ENCODE peak calls at places on chromosomes 13 and 19, in seven cellular contexts. One of them, this sample, is unnamed.
A peak's percentile ranks its signal among the peaks of the same experiment; 100 is the strongest.

GRCh38 chr19:54040003-54040402 is 23.7 kb downstream of the VSTM1 start:
- DNase-seq in iris pigment epithelial cell: no peak
- DNase-seq in globus pallidus: no peak
- DNase-seq in MV-4-11: no peak
- DNase-seq in mesenchymal stem cell: no peak
- DNase-seq in stimulated activated CD8-positive, alpha-beta memory T cell treated with anti-CD3 and anti-CD28 coated beads, Interleukin-7, amount 100 ng/mL, for 1 hour: no peak
- DNase-seq in endothelial cell: no peak
- DNase-seq in this sample: no peak

GRCh38 chr19:46722421-46723022 is 5.6 kb upstream of the PRKD2 start:
- DNase-seq in iris pigment epithelial cell: no peak
- DNase-seq in globus pallidus: no peak
- DNase-seq in MV-4-11: no peak
- DNase-seq in mesenchymal stem cell: no peak
- DNase-seq in stimulated activated CD8-positive, alpha-beta memory T cell treated with anti-CD3 and anti-CD28 coated beads, Interleukin-7, amount 100 ng/mL, for 1 hour: no peak
- DNase-seq in endothelial cell: no peak
- DNase-seq in this sample: no peak

GRCh38 chr13:23990443-23990842 is 93.1 kb upstream of the C1QTNF9B start:
- DNase-seq in iris pigment epithelial cell: no peak
- DNase-seq in globus pallidus: peak; percentile 7
- DNase-seq in MV-4-11: no peak
- DNase-seq in mesenchymal stem cell: no peak
- DNase-seq in stimulated activated CD8-positive, alpha-beta memory T cell treated with anti-CD3 and anti-CD28 coated beads, Interleukin-7, amount 100 ng/mL, for 1 hour: no peak
- DNase-seq in endothelial cell: no peak
- DNase-seq in this sample: no peak

GRCh38 chr19:14214580-14214979 is 8.6 kb upstream of the ADGRL1 start:
- DNase-seq in iris pigment epithelial cell: no peak
- DNase-seq in globus pallidus: no peak
- DNase-seq in MV-4-11: no peak
- DNase-seq in mesenchymal stem cell: no peak
- DNase-seq in stimulated activated CD8-positive, alpha-beta memory T cell treated with anti-CD3 and anti-CD28 coated beads, Interleukin-7, amount 100 ng/mL, for 1 hour: no peak
- DNase-seq in endothelial cell: no peak
- DNase-seq in this sample: no peak

GRCh38 chr13:96551540-96551939 is 442.7 kb downstream of the OXGR1 start:
- DNase-seq in iris pigment epithelial cell: peak; percentile 9
- DNase-seq in globus pallidus: no peak
- DNase-seq in MV-4-11: no peak
- DNase-seq in mesenchymal stem cell: peak; percentile 42
- DNase-seq in stimulated activated CD8-positive, alpha-beta memory T cell treated with anti-CD3 and anti-CD28 coated beads, Interleukin-7, amount 100 ng/mL, for 1 hour: no peak
- DNase-seq in endothelial cell: no peak
- DNase-seq in this sample: no peak

GRCh38 chr19:40642757-40643325 is 41.7 kb downstream of the LTBP4 start:
- DNase-seq in iris pigment epithelial cell: no peak
- DNase-seq in globus pallidus: no peak
- DNase-seq in MV-4-11: no peak
- DNase-seq in mesenchymal stem cell: no peak
- DNase-seq in stimulated activated CD8-positive, alpha-beta memory T cell treated with anti-CD3 and anti-CD28 coated beads, Interleukin-7, amount 100 ng/mL, for 1 hour: no peak
- DNase-seq in endothelial cell: no peak
- DNase-seq in this sample: no peak

GRCh38 chr19:9362905-9363304 is at the start of gene ZNF177:
- DNase-seq in iris pigment epithelial cell: peak; percentile 28
- DNase-seq in globus pallidus: no peak
- DNase-seq in MV-4-11: no peak
- DNase-seq in mesenchymal stem cell: no peak
- DNase-seq in stimulated activated CD8-positive, alpha-beta memory T cell treated with anti-CD3 and anti-CD28 coated beads, Interleukin-7, amount 100 ng/mL, for 1 hour: no peak
- DNase-seq in endothelial cell: no peak
- DNase-seq in this sample: no peak

GRCh38 chr19:41540041-41540695 is 35.8 kb upstream of the CEACAM21 start:
- DNase-seq in iris pigment epithelial cell: no peak
- DNase-seq in globus pallidus: no peak
- DNase-seq in MV-4-11: no peak
- DNase-seq in mesenchymal stem cell: peak; percentile 49
- DNase-seq in stimulated activated CD8-positive, alpha-beta memory T cell treated with anti-CD3 and anti-CD28 coated beads, Interleukin-7, amount 100 ng/mL, for 1 hour: no peak
- DNase-seq in endothelial cell: no peak
- DNase-seq in this sample: no peak

GRCh38 chr13:47426126-47426849 is 529.4 kb upstream of the HTR2A start:
- DNase-seq in iris pigment epithelial cell: peak; percentile 38
- DNase-seq in globus pallidus: no peak
- DNase-seq in MV-4-11: peak; percentile 44
- DNase-seq in mesenchymal stem cell: peak; percentile 67
- DNase-seq in stimulated activated CD8-positive, alpha-beta memory T cell treated with anti-CD3 and anti-CD28 coated beads, Interleukin-7, amount 100 ng/mL, for 1 hour: no peak
- DNase-seq in endothelial cell: no peak
- DNase-seq in this sample: no peak

GRCh38 chr13:100089633-100090032 is 740 bp downstream of the PCCA start:
- DNase-seq in iris pigment epithelial cell: peak; percentile 43
- DNase-seq in globus pallidus: no peak
- DNase-seq in MV-4-11: no peak
- DNase-seq in mesenchymal stem cell: peak; percentile 35
- DNase-seq in stimulated activated CD8-positive, alpha-beta memory T cell treated with anti-CD3 and anti-CD28 coated beads, Interleukin-7, amount 100 ng/mL, for 1 hour: no peak
- DNase-seq in endothelial cell: no peak
- DNase-seq in this sample: peak; percentile 39

GRCh38 chr19:54206831-54207177 is 6.1 kb downstream of the RPS9 start:
- DNase-seq in iris pigment epithelial cell: no peak
- DNase-seq in globus pallidus: no peak
- DNase-seq in MV-4-11: no peak
- DNase-seq in mesenchymal stem cell: no peak
- DNase-seq in stimulated activated CD8-positive, alpha-beta memory T cell treated with anti-CD3 and anti-CD28 coated beads, Interleukin-7, amount 100 ng/mL, for 1 hour: no peak
- DNase-seq in endothelial cell: no peak
- DNase-seq in this sample: no peak

GRCh38 chr19:18785179-18786124 is 5.7 kb downstream of the COMP start:
- DNase-seq in iris pigment epithelial cell: peak; percentile 52
- DNase-seq in globus pallidus: no peak
- DNase-seq in MV-4-11: peak; percentile 40
- DNase-seq in mesenchymal stem cell: peak; percentile 59
- DNase-seq in stimulated activated CD8-positive, alpha-beta memory T cell treated with anti-CD3 and anti-CD28 coated beads, Interleukin-7, amount 100 ng/mL, for 1 hour: peak; percentile 25
- DNase-seq in endothelial cell: peak; percentile 73
- DNase-seq in this sample: peak; percentile 37

GRCh38 chr19:41951686-41952172 is 7.4 kb downstream of the RABAC1 start:
- DNase-seq in iris pigment epithelial cell: peak; percentile 59
- DNase-seq in globus pallidus: peak; percentile 60
- DNase-seq in MV-4-11: peak; percentile 61
- DNase-seq in mesenchymal stem cell: peak; percentile 76
- DNase-seq in stimulated activated CD8-positive, alpha-beta memory T cell treated with anti-CD3 and anti-CD28 coated beads, Interleukin-7, amount 100 ng/mL, for 1 hour: peak; percentile 73
- DNase-seq in endothelial cell: peak; percentile 90
- DNase-seq in this sample: peak; percentile 78

GRCh38 chr13:110258876-110259631 is 47.9 kb downstream of the COL4A1 start:
- DNase-seq in iris pigment epithelial cell: no peak
- DNase-seq in globus pallidus: no peak
- DNase-seq in MV-4-11: no peak
- DNase-seq in mesenchymal stem cell: no peak
- DNase-seq in stimulated activated CD8-positive, alpha-beta memory T cell treated with anti-CD3 and anti-CD28 coated beads, Interleukin-7, amount 100 ng/mL, for 1 hour: no peak
- DNase-seq in endothelial cell: no peak
- DNase-seq in this sample: no peak

GRCh38 chr19:8310342-8311055 is 2.3 kb upstream of the CD320 start:
- DNase-seq in iris pigment epithelial cell: no peak
- DNase-seq in globus pallidus: no peak
- DNase-seq in MV-4-11: peak; percentile 62
- DNase-seq in mesenchymal stem cell: no peak
- DNase-seq in stimulated activated CD8-positive, alpha-beta memory T cell treated with anti-CD3 and anti-CD28 coated beads, Interleukin-7, amount 100 ng/mL, for 1 hour: no peak
- DNase-seq in endothelial cell: peak; percentile 1
- DNase-seq in this sample: no peak

GRCh38 chr19:4814625-4815425 is 16.7 kb downstream of the TICAM1 start:
- DNase-seq in iris pigment epithelial cell: no peak
- DNase-seq in globus pallidus: no peak
- DNase-seq in MV-4-11: no peak
- DNase-seq in mesenchymal stem cell: peak; percentile 52
- DNase-seq in stimulated activated CD8-positive, alpha-beta memory T cell treated with anti-CD3 and anti-CD28 coated beads, Interleukin-7, amount 100 ng/mL, for 1 hour: no peak
- DNase-seq in endothelial cell: no peak
- DNase-seq in this sample: no peak

GRCh38 chr13:105874808-105875207 is 660.7 kb downstream of the EFNB2 start:
- DNase-seq in iris pigment epithelial cell: no peak
- DNase-seq in globus pallidus: no peak
- DNase-seq in MV-4-11: no peak
- DNase-seq in mesenchymal stem cell: no peak
- DNase-seq in stimulated activated CD8-positive, alpha-beta memory T cell treated with anti-CD3 and anti-CD28 coated beads, Interleukin-7, amount 100 ng/mL, for 1 hour: no peak
- DNase-seq in endothelial cell: no peak
- DNase-seq in this sample: no peak

GRCh38 chr13:36681894-36682624 is 8.2 kb downstream of the SERTM1 start:
- DNase-seq in iris pigment epithelial cell: no peak
- DNase-seq in globus pallidus: no peak
- DNase-seq in MV-4-11: no peak
- DNase-seq in mesenchymal stem cell: no peak
- DNase-seq in stimulated activated CD8-positive, alpha-beta memory T cell treated with anti-CD3 and anti-CD28 coated beads, Interleukin-7, amount 100 ng/mL, for 1 hour: no peak
- DNase-seq in endothelial cell: no peak
- DNase-seq in this sample: no peak

GRCh38 chr19:17244618-17245534 is 843 bp downstream of the NR2F6 start:
- DNase-seq in iris pigment epithelial cell: no peak
- DNase-seq in globus pallidus: no peak
- DNase-seq in MV-4-11: no peak
- DNase-seq in mesenchymal stem cell: no peak
- DNase-seq in stimulated activated CD8-positive, alpha-beta memory T cell treated with anti-CD3 and anti-CD28 coated beads, Interleukin-7, amount 100 ng/mL, for 1 hour: no peak
- DNase-seq in endothelial cell: no peak
- DNase-seq in this sample: no peak

GRCh38 chr13:47288546-47288945 is 391.7 kb upstream of the HTR2A start:
- DNase-seq in iris pigment epithelial cell: no peak
- DNase-seq in globus pallidus: no peak
- DNase-seq in MV-4-11: no peak
- DNase-seq in mesenchymal stem cell: no peak
- DNase-seq in stimulated activated CD8-positive, alpha-beta memory T cell treated with anti-CD3 and anti-CD28 coated beads, Interleukin-7, amount 100 ng/mL, for 1 hour: no peak
- DNase-seq in endothelial cell: no peak
- DNase-seq in this sample: no peak

GRCh38 chr19:1985588-1986356 is 29.7 kb downstream of the BTBD2 start:
- DNase-seq in iris pigment epithelial cell: no peak
- DNase-seq in globus pallidus: no peak
- DNase-seq in MV-4-11: no peak
- DNase-seq in mesenchymal stem cell: no peak
- DNase-seq in stimulated activated CD8-positive, alpha-beta memory T cell treated with anti-CD3 and anti-CD28 coated beads, Interleukin-7, amount 100 ng/mL, for 1 hour: no peak
- DNase-seq in endothelial cell: no peak
- DNase-seq in this sample: no peak

GRCh38 chr19:35901854-35902661 is at the start of gene HCST:
- DNase-seq in iris pigment epithelial cell: no peak
- DNase-seq in globus pallidus: no peak
- DNase-seq in MV-4-11: peak; percentile 87
- DNase-seq in mesenchymal stem cell: no peak
- DNase-seq in stimulated activated CD8-positive, alpha-beta memory T cell treated with anti-CD3 and anti-CD28 coated beads, Interleukin-7, amount 100 ng/mL, for 1 hour: no peak
- DNase-seq in endothelial cell: no peak
- DNase-seq in this sample: peak; percentile 60

GRCh38 chr19:42284066-42284501 is 15.0 kb downstream of the CIC start:
- DNase-seq in iris pigment epithelial cell: peak; percentile 77
- DNase-seq in globus pallidus: peak; percentile 82
- DNase-seq in MV-4-11: peak; percentile 70
- DNase-seq in mesenchymal stem cell: peak; percentile 76
- DNase-seq in stimulated activated CD8-positive, alpha-beta memory T cell treated with anti-CD3 and anti-CD28 coated beads, Interleukin-7, amount 100 ng/mL, for 1 hour: peak; percentile 43
- DNase-seq in endothelial cell: peak; percentile 54
- DNase-seq in this sample: peak; percentile 83

GRCh38 chr13:94967183-94968039 is 255.1 kb upstream of the SOX21 start:
- DNase-seq in iris pigment epithelial cell: peak; percentile 10
- DNase-seq in globus pallidus: no peak
- DNase-seq in MV-4-11: no peak
- DNase-seq in mesenchymal stem cell: peak; percentile 11
- DNase-seq in stimulated activated CD8-positive, alpha-beta memory T cell treated with anti-CD3 and anti-CD28 coated beads, Interleukin-7, amount 100 ng/mL, for 1 hour: no peak
- DNase-seq in endothelial cell: peak; percentile 52
- DNase-seq in this sample: peak; percentile 2

GRCh38 chr19:3494559-3494958 is 5.9 kb downstream of the DOHH start:
- DNase-seq in iris pigment epithelial cell: no peak
- DNase-seq in globus pallidus: no peak
- DNase-seq in MV-4-11: no peak
- DNase-seq in mesenchymal stem cell: no peak
- DNase-seq in stimulated activated CD8-positive, alpha-beta memory T cell treated with anti-CD3 and anti-CD28 coated beads, Interleukin-7, amount 100 ng/mL, for 1 hour: no peak
- DNase-seq in endothelial cell: no peak
- DNase-seq in this sample: no peak

GRCh38 chr13:64158910-64159309 is 2743.3 kb upstream of the PCDH20 start:
- DNase-seq in iris pigment epithelial cell: peak; percentile 69
- DNase-seq in globus pallidus: no peak
- DNase-seq in MV-4-11: no peak
- DNase-seq in mesenchymal stem cell: no peak
- DNase-seq in stimulated activated CD8-positive, alpha-beta memory T cell treated with anti-CD3 and anti-CD28 coated beads, Interleukin-7, amount 100 ng/mL, for 1 hour: no peak
- DNase-seq in endothelial cell: no peak
- DNase-seq in this sample: no peak

GRCh38 chr13:114319441-114319871 is 5.2 kb downstream of the CHAMP1 start:
- DNase-seq in iris pigment epithelial cell: peak; percentile 79
- DNase-seq in globus pallidus: no peak
- DNase-seq in MV-4-11: no peak
- DNase-seq in mesenchymal stem cell: peak; percentile 77
- DNase-seq in stimulated activated CD8-positive, alpha-beta memory T cell treated with anti-CD3 and anti-CD28 coated beads, Interleukin-7, amount 100 ng/mL, for 1 hour: no peak
- DNase-seq in endothelial cell: no peak
- DNase-seq in this sample: no peak

GRCh38 chr13:78631077-78631476 is 27.7 kb upstream of the POU4F1 start:
- DNase-seq in iris pigment epithelial cell: no peak
- DNase-seq in globus pallidus: no peak
- DNase-seq in MV-4-11: no peak
- DNase-seq in mesenchymal stem cell: no peak
- DNase-seq in stimulated activated CD8-positive, alpha-beta memory T cell treated with anti-CD3 and anti-CD28 coated beads, Interleukin-7, amount 100 ng/mL, for 1 hour: no peak
- DNase-seq in endothelial cell: no peak
- DNase-seq in this sample: no peak

GRCh38 chr13:23628765-23629565 is 58.8 kb downstream of the TNFRSF19 start:
- DNase-seq in iris pigment epithelial cell: no peak
- DNase-seq in globus pallidus: no peak
- DNase-seq in MV-4-11: no peak
- DNase-seq in mesenchymal stem cell: no peak
- DNase-seq in stimulated activated CD8-positive, alpha-beta memory T cell treated with anti-CD3 and anti-CD28 coated beads, Interleukin-7, amount 100 ng/mL, for 1 hour: no peak
- DNase-seq in endothelial cell: no peak
- DNase-seq in this sample: no peak

GRCh38 chr13:93847162-93847561 is 620.6 kb downstream of the GPC6 start:
- DNase-seq in iris pigment epithelial cell: peak; percentile 85
- DNase-seq in globus pallidus: no peak
- DNase-seq in MV-4-11: no peak
- DNase-seq in mesenchymal stem cell: peak; percentile 80
- DNase-seq in stimulated activated CD8-positive, alpha-beta memory T cell treated with anti-CD3 and anti-CD28 coated beads, Interleukin-7, amount 100 ng/mL, for 1 hour: no peak
- DNase-seq in endothelial cell: no peak
- DNase-seq in this sample: no peak

GRCh38 chr19:38270587-38271167 is 6.3 kb downstream of the SPINT2 start:
- DNase-seq in iris pigment epithelial cell: no peak
- DNase-seq in globus pallidus: no peak
- DNase-seq in MV-4-11: no peak
- DNase-seq in mesenchymal stem cell: no peak
- DNase-seq in stimulated activated CD8-positive, alpha-beta memory T cell treated with anti-CD3 and anti-CD28 coated beads, Interleukin-7, amount 100 ng/mL, for 1 hour: no peak
- DNase-seq in endothelial cell: no peak
- DNase-seq in this sample: no peak

GRCh38 chr13:33918199-33918932 is 100.4 kb downstream of the RFC3 start:
- DNase-seq in iris pigment epithelial cell: peak; percentile 76
- DNase-seq in globus pallidus: no peak
- DNase-seq in MV-4-11: peak; percentile 54
- DNase-seq in mesenchymal stem cell: peak; percentile 72
- DNase-seq in stimulated activated CD8-positive, alpha-beta memory T cell treated with anti-CD3 and anti-CD28 coated beads, Interleukin-7, amount 100 ng/mL, for 1 hour: no peak
- DNase-seq in endothelial cell: no peak
- DNase-seq in this sample: no peak

GRCh38 chr19:17942181-17942580 is 9.4 kb downstream of the CCDC124 start:
- DNase-seq in iris pigment epithelial cell: no peak
- DNase-seq in globus pallidus: no peak
- DNase-seq in MV-4-11: no peak
- DNase-seq in mesenchymal stem cell: no peak
- DNase-seq in stimulated activated CD8-positive, alpha-beta memory T cell treated with anti-CD3 and anti-CD28 coated beads, Interleukin-7, amount 100 ng/mL, for 1 hour: no peak
- DNase-seq in endothelial cell: no peak
- DNase-seq in this sample: no peak

GRCh38 chr19:2770055-2771013 is 12.7 kb downstream of the SGTA start:
- DNase-seq in iris pigment epithelial cell: no peak
- DNase-seq in globus pallidus: peak; percentile 51
- DNase-seq in MV-4-11: peak; percentile 61
- DNase-seq in mesenchymal stem cell: no peak
- DNase-seq in stimulated activated CD8-positive, alpha-beta memory T cell treated with anti-CD3 and anti-CD28 coated beads, Interleukin-7, amount 100 ng/mL, for 1 hour: no peak
- DNase-seq in endothelial cell: no peak
- DNase-seq in this sample: no peak

GRCh38 chr19:7533281-7533819 is 2.2 kb upstream of the PNPLA6 start:
- DNase-seq in iris pigment epithelial cell: peak; percentile 52
- DNase-seq in globus pallidus: no peak
- DNase-seq in MV-4-11: no peak
- DNase-seq in mesenchymal stem cell: peak; percentile 37
- DNase-seq in stimulated activated CD8-positive, alpha-beta memory T cell treated with anti-CD3 and anti-CD28 coated beads, Interleukin-7, amount 100 ng/mL, for 1 hour: no peak
- DNase-seq in endothelial cell: no peak
- DNase-seq in this sample: no peak

GRCh38 chr19:36060430-36060829 is 5.7 kb downstream of the WDR62 start:
- DNase-seq in iris pigment epithelial cell: peak; percentile 72
- DNase-seq in globus pallidus: peak; percentile 86
- DNase-seq in MV-4-11: peak; percentile 25
- DNase-seq in mesenchymal stem cell: peak; percentile 63
- DNase-seq in stimulated activated CD8-positive, alpha-beta memory T cell treated with anti-CD3 and anti-CD28 coated beads, Interleukin-7, amount 100 ng/mL, for 1 hour: no peak
- DNase-seq in endothelial cell: peak; percentile 65
- DNase-seq in this sample: peak; percentile 12

GRCh38 chr19:35360880-35361420 is 2.7 kb downstream of the FFAR3 start:
- DNase-seq in iris pigment epithelial cell: no peak
- DNase-seq in globus pallidus: no peak
- DNase-seq in MV-4-11: no peak
- DNase-seq in mesenchymal stem cell: no peak
- DNase-seq in stimulated activated CD8-positive, alpha-beta memory T cell treated with anti-CD3 and anti-CD28 coated beads, Interleukin-7, amount 100 ng/mL, for 1 hour: no peak
- DNase-seq in endothelial cell: no peak
- DNase-seq in this sample: no peak

GRCh38 chr13:31053098-31053497 is 108.6 kb downstream of the HSPH1 start:
- DNase-seq in iris pigment epithelial cell: peak; percentile 46
- DNase-seq in globus pallidus: no peak
- DNase-seq in MV-4-11: no peak
- DNase-seq in mesenchymal stem cell: peak; percentile 42
- DNase-seq in stimulated activated CD8-positive, alpha-beta memory T cell treated with anti-CD3 and anti-CD28 coated beads, Interleukin-7, amount 100 ng/mL, for 1 hour: no peak
- DNase-seq in endothelial cell: no peak
- DNase-seq in this sample: no peak